ENCODE peak calls at places on chromosomes 6 and 20, in ten cellular contexts. E is GM13977; M is non-pigmented ciliary epithelial cell; B is iris pigment epithelial cell; K is iPS-NIHi11; N is breast epithelium; P is activated T-cell treated with anti-CD3 and anti-CD28 coated beads, Interleukin-2, amount 50 U/mL, for 72 hours; U is NCI-H510A; D is neural crest cell; C is NCI-H1092 treated with DMSO at 0.1 percent for 48 hours. V is an unnamed sample.

GRCh38 chr6:113586966-113587699 is 270.0 kb upstream of the MARCKS start:
- DNase-seq in E (no peak), M (no peak), B (no peak), K (peak), N (no peak), P (no peak), U (no peak), D (peak), C (peak), V (peak)

GRCh38 chr6:7970616-7971015 is 60.0 kb upstream of the TXNDC5 start:
- DNase-seq in E (no peak), M (no peak), B (no peak), K (no peak), N (no peak), P (no peak), U (no peak), D (no peak), C (no peak), V (no peak)

GRCh38 chr6:166203003-166203640 is 35.5 kb upstream of the TBXT start:
- DNase-seq in E (no peak), M (no peak), B (no peak), K (no peak), N (no peak), P (no peak), U (no peak), D (no peak), C (no peak), V (no peak)

GRCh38 chr6:106118835-106119443 is 32.8 kb downstream of the PRDM1 start:
- DNase-seq in E (no peak), M (no peak), B (no peak), K (no peak), N (no peak), P (no peak), U (no peak), D (no peak), C (no peak), V (no peak)

GRCh38 chr6:26478985-26479278 is 21.2 kb upstream of the BTN1A1 start:
- DNase-seq in E (no peak), M (no peak), B (no peak), K (no peak), N (no peak), P (no peak), U (no peak), D (no peak), C (no peak), V (no peak)

GRCh38 chr6:47106721-47107197 is 64.6 kb upstream of the ADGRF1 start:
- DNase-seq in E (no peak), M (no peak), B (no peak), K (peak), N (no peak), P (no peak), U (no peak), D (no peak), C (no peak), V (no peak)

GRCh38 chr6:45423901-45424627 is 46.3 kb upstream of the SUPT3H start:
- DNase-seq in E (peak), M (no peak), B (no peak), K (peak), N (no peak), P (peak), U (no peak), D (peak), C (no peak), V (no peak)

GRCh38 chr6:2797564-2798014 is 32.4 kb downstream of the WRNIP1 start:
- DNase-seq in E (no peak), M (no peak), B (no peak), K (no peak), N (no peak), P (no peak), U (no peak), D (no peak), C (no peak), V (no peak)

GRCh38 chr6:99178168-99178567 is 171.3 kb downstream of the FAXC start:
- DNase-seq in E (no peak), M (no peak), B (peak), K (no peak), N (no peak), P (no peak), U (no peak), D (no peak), C (no peak), V (no peak)

GRCh38 chr6:133326584-133326983 is 85.4 kb downstream of the EYA4 start:
- DNase-seq in E (no peak), M (no peak), B (no peak), K (no peak), N (no peak), P (no peak), U (no peak), D (no peak), C (peak), V (peak)

GRCh38 chr6:131125431-131125830 is 9.8 kb upstream of the AKAP7 start:
- DNase-seq in E (no peak), M (no peak), B (peak), K (no peak), N (no peak), P (no peak), U (no peak), D (no peak), C (no peak), V (no peak)

GRCh38 chr6:35302604-35303218 is 5.1 kb downstream of the DEF6 start:
- DNase-seq in E (peak), M (no peak), B (peak), K (peak), N (no peak), P (peak), U (peak), D (no peak), C (no peak), V (no peak)

GRCh38 chr6:157228421-157229218 is 94.7 kb downstream of the TMEM242 start:
- DNase-seq in E (no peak), M (no peak), B (no peak), K (no peak), N (peak), P (no peak), U (peak), D (no peak), C (peak), V (peak)

GRCh38 chr6:44730771-44731391 is 343.4 kb downstream of the CDC5L start:
- DNase-seq in E (no peak), M (peak), B (peak), K (no peak), N (no peak), P (no peak), U (no peak), D (no peak), C (no peak), V (no peak)

GRCh38 chr6:32081168-32081624 is 27.9 kb downstream of the TNXB start:
- DNase-seq in E (no peak), M (peak), B (peak), K (no peak), N (no peak), P (no peak), U (no peak), D (peak), C (no peak), V (no peak)

GRCh38 chr20:46324960-46325703 is 16.8 kb upstream of the CDH22 start:
- DNase-seq in E (no peak), M (no peak), B (peak), K (peak), N (no peak), P (no peak), U (no peak), D (peak), C (no peak), V (peak)

GRCh38 chr6:5749666-5750215 is 257.0 kb downstream of the NRN1 start:
- DNase-seq in E (no peak), M (no peak), B (no peak), K (no peak), N (no peak), P (no peak), U (no peak), D (no peak), C (no peak), V (no peak)

GRCh38 chr6:7991992-7992815 is 72.0 kb downstream of the BLOC1S5 start:
- DNase-seq in E (peak), M (peak), B (peak), K (peak), N (no peak), P (no peak), U (no peak), D (no peak), C (no peak), V (no peak)

GRCh38 chr20:34271961-34272360 is 30.7 kb downstream of the ASIP start:
- DNase-seq in E (peak), M (peak), B (peak), K (no peak), N (no peak), P (no peak), U (no peak), D (no peak), C (no peak), V (no peak)

GRCh38 chr20:9330151-9330550 is 184.2 kb upstream of the LAMP5 start:
- DNase-seq in E (no peak), M (no peak), B (no peak), K (no peak), N (no peak), P (no peak), U (no peak), D (no peak), C (no peak), V (no peak)

GRCh38 chr6:52598123-52598823 is 21.4 kb upstream of the TRAM2 start:
- DNase-seq in E (no peak), M (no peak), B (peak), K (peak), N (no peak), P (peak), U (peak), D (peak), C (peak), V (peak)

GRCh38 chr6:158205220-158205944 is 37.2 kb downstream of the GTF2H5 start:
- DNase-seq in E (no peak), M (no peak), B (peak), K (peak), N (no peak), P (no peak), U (no peak), D (no peak), C (no peak), V (no peak)

GRCh38 chr20:25148181-25148981 is 47.1 kb upstream of the ENTPD6 start:
- DNase-seq in E (no peak), M (no peak), B (peak), K (peak), N (no peak), P (peak), U (no peak), D (no peak), C (peak), V (no peak)

GRCh38 chr6:136317023-136317649 is 27.5 kb upstream of the BCLAF1 start:
- DNase-seq in E (peak), M (peak), B (peak), K (peak), N (peak), P (peak), U (peak), D (peak), C (peak), V (peak)

GRCh38 chr6:14612016-14612415 is 494.4 kb downstream of the CD83 start:
- DNase-seq in E (no peak), M (no peak), B (no peak), K (no peak), N (no peak), P (no peak), U (no peak), D (no peak), C (no peak), V (no peak)

GRCh38 chr6:106692823-106693216 is 63.4 kb downstream of the QRSL1 start:
- DNase-seq in E (no peak), M (no peak), B (no peak), K (no peak), N (no peak), P (no peak), U (no peak), D (no peak), C (no peak), V (no peak)

GRCh38 chr6:56314683-56315523 is 67.5 kb upstream of the COL21A1 start:
- DNase-seq in E (no peak), M (no peak), B (peak), K (peak), N (no peak), P (peak), U (peak), D (peak), C (peak), V (peak)